ENCODE peak calls at places on chromosome 3, in five cellular contexts. M is suprapubic skin; X is naive thymus-derived CD4-positive, alpha-beta T cell; Z is GM23338; L is body of pancreas. U is an unnamed sample.

GRCh38 chr3:139288266-139288821 is 55.5 kb upstream of the MRPS22 start:
- DNase-seq in X (no peak), M (no peak), L (peak; percentile 79), Z (no peak), U (no peak)

GRCh38 chr3:146598486-146598885 is 6.7 kb downstream of the PLSCR5 start:
- DNase-seq in Z (no peak), M (no peak), L (no peak), X (no peak), U (no peak)

GRCh38 chr3:16548721-16549120 is 35.2 kb upstream of the RFTN1 start:
- DNase-seq in Z (no peak), L (no peak), X (no peak), M (no peak), U (peak; percentile 60)

GRCh38 chr3:47394867-47395266 is 14.0 kb downstream of the PTPN23 start:
- DNase-seq in Z (no peak), L (no peak), M (no peak), X (no peak), U (no peak)

GRCh38 chr3:99997293-99997692 is 117.0 kb downstream of the FILIP1L start:
- DNase-seq in M (no peak), Z (no peak), X (no peak), L (no peak), U (no peak)

GRCh38 chr3:26236991-26237682 is 385.4 kb upstream of the LRRC3B start:
- DNase-seq in M (no peak), L (no peak), Z (no peak), X (no peak), U (no peak)

GRCh38 chr3:10753964-10754363 is 62.1 kb upstream of the SLC6A11 start:
- DNase-seq in X (peak; percentile 28), M (peak; percentile 41), L (peak; percentile 52), Z (peak; percentile 87), U (no peak)

GRCh38 chr3:44476181-44476599 is 1.3 kb downstream of the ZNF445 start:
- DNase-seq in L (no peak), M (no peak), Z (no peak), X (peak; percentile 9), U (no peak)

GRCh38 chr3:139455855-139456254 is 20.5 kb downstream of the RBP2 start:
- DNase-seq in Z (peak; percentile 70), X (no peak), L (no peak), M (no peak), U (no peak)

GRCh38 chr3:190314741-190315140 is 7.5 kb downstream of the CLDN1 start:
- DNase-seq in M (no peak), X (no peak), Z (no peak), L (peak; percentile 52), U (no peak)

GRCh38 chr3:16741103-16741758 is 136.0 kb upstream of the DAZL start:
- DNase-seq in Z (no peak), X (no peak), L (no peak), M (no peak), U (no peak)

GRCh38 chr3:107975529-107976203 is 115.2 kb downstream of the CD47 start:
- DNase-seq in M (no peak), L (no peak), X (peak; percentile 20), Z (no peak), U (no peak)

GRCh38 chr3:171113716-171114115 is 87.2 kb upstream of the SLC2A2 start:
- DNase-seq in M (no peak), Z (peak; percentile 76), X (no peak), L (no peak), U (no peak)

GRCh38 chr3:110343376-110343775 is 728.2 kb upstream of the NECTIN3 start:
- DNase-seq in M (no peak), L (no peak), Z (no peak), X (no peak), U (no peak)

GRCh38 chr3:29513236-29513635 is 232.4 kb downstream of the RBMS3 start:
- DNase-seq in X (no peak), L (peak; percentile 13), M (no peak), Z (no peak), U (no peak)

GRCh38 chr3:71585891-71586809 is 2.6 kb upstream of the FOXP1 start:
- DNase-seq in M (no peak), Z (peak; percentile 44), X (peak; percentile 59), L (no peak), U (no peak)

GRCh38 chr3:9121366-9121765 is 128.1 kb downstream of the SRGAP3 start:
- DNase-seq in X (no peak), M (no peak), L (no peak), Z (no peak), U (no peak)

GRCh38 chr3:117629505-117629904 is 919.9 kb downstream of the TUSC7 start:
- DNase-seq in M (no peak), X (no peak), Z (no peak), L (no peak), U (no peak)

GRCh38 chr3:152279474-152279873 is 10.7 kb downstream of the MBNL1 start:
- DNase-seq in M (no peak), Z (no peak), X (no peak), L (no peak), U (no peak)

GRCh38 chr3:33269385-33269784 is 7.9 kb upstream of the FBXL2 start:
- DNase-seq in M (no peak), L (no peak), Z (no peak), X (no peak), U (no peak)

GRCh38 chr3:89697321-89697916 is 590.0 kb downstream of the EPHA3 start:
- DNase-seq in M (no peak), L (peak; percentile 9), Z (no peak), X (no peak), U (no peak)

GRCh38 chr3:149771652-149772271 is 19.5 kb upstream of the COMMD2 start:
- DNase-seq in M (no peak), X (peak; percentile 13), Z (peak; percentile 92), L (peak; percentile 58), U (no peak)

GRCh38 chr3:31858439-31858838 is 122.6 kb downstream of the OSBPL10 start:
- DNase-seq in X (no peak), Z (no peak), M (no peak), L (no peak), U (no peak)

GRCh38 chr3:36364260-36364659 is 16.0 kb upstream of the STAC start:
- DNase-seq in X (no peak), Z (no peak), L (no peak), M (no peak), U (no peak)

GRCh38 chr3:142958707-142959106 is 4.8 kb downstream of the PAQR9 start:
- DNase-seq in X (no peak), L (no peak), Z (no peak), M (no peak), U (peak; percentile 88)

GRCh38 chr3:33074217-33075067 is 22.5 kb downstream of the GLB1 start:
- DNase-seq in X (peak; percentile 66), Z (peak; percentile 93), M (no peak), L (peak; percentile 69), U (no peak)

GRCh38 chr3:112096176-112096575 is 10.0 kb downstream of the C3orf52 start:
- DNase-seq in Z (no peak), X (no peak), M (no peak), L (no peak), U (no peak)

GRCh38 chr3:75180235-75180944 is 483.7 kb upstream of the FRG2C start:
- DNase-seq in Z (no peak), L (no peak), X (no peak), M (no peak), U (no peak)

GRCh38 chr3:197520311-197521276 is 35.2 kb downstream of the BDH1 start:
- DNase-seq in X (no peak), Z (peak; percentile 56), M (no peak), L (peak; percentile 35), U (no peak)

GRCh38 chr3:50248387-50248786 is 12.4 kb downstream of the GNAI2 start:
- DNase-seq in L (no peak), M (no peak), Z (no peak), X (no peak), U (no peak)

GRCh38 chr3:157174265-157174615 is 14.3 kb upstream of the CCNL1 start:
- DNase-seq in Z (peak; percentile 47), M (no peak), L (peak; percentile 51), X (no peak), U (no peak)

GRCh38 chr3:46835059-46835458 is 28.2 kb downstream of the MYL3 start:
- DNase-seq in M (no peak), L (peak; percentile 50), Z (no peak), X (no peak), U (no peak)

GRCh38 chr3:143775401-143775970 is 72.8 kb downstream of the SLC9A9 start:
- DNase-seq in X (peak; percentile 45), L (peak; percentile 8), Z (peak; percentile 62), M (no peak), U (peak; percentile 4)

GRCh38 chr3:140664111-140664510 is 13.8 kb upstream of the TRIM42 start:
- DNase-seq in Z (no peak), M (no peak), L (no peak), X (no peak), U (no peak)
- H3K4me1 ChIP-seq in Z (no peaks in the 10 kb centered on the region), M (no peaks in the 10 kb centered on the region), L (no peaks in the 10 kb centered on the region), X (no peaks in the 10 kb centered on the region), U (no peaks in the 10 kb centered on the region)

DNA sequence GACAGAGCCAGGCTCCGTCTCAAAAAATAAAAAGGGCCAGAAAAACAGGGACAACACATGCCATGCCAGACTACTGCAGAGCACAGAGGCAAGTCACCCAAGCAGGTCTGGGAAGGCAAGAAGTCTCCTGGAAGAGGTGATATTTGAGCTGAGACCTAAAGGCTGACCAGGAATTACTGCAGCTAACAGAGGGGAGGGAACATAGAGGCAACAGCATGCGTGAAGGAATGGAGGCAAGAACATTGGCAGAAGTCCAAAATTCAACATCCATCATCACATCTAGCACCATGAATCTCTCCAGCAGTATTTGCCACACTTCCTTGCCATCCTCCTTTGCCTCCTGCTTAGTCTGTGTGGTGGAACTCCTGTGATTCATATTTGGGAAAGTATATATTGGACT is 916 bp upstream of the TSEN2 start:
- DNase-seq in X (no peak), L (no peak), Z (no peak), M (no peak), U (no peak)
- H3K4me1 ChIP-seq in X (peaks cover 17% of the 10 kb centered on the region), L (peaks cover 23% of the 10 kb centered on the region), Z (peaks cover 14% of the 10 kb centered on the region), M (peaks cover 25% of the 10 kb centered on the region), U (peaks cover 14% of the 10 kb centered on the region)

DNA sequence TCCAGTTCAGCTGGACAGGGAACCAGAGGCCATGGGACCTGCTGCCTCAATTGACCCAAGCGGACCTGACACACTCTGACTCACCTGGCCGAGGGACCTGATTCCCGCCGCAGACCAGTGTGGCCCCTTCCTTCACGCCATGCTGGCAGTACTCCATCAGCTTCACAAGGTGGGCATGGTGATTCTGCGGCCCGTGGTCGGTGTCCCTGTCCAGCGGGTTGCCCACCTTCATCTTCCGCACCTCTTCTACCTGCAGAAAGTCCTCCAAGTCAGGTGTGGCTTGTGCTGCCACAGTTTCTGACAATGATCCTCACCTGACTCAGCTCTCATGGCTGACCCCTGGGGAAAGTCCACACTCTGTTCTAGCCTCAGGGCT is 25.9 kb upstream of the SLC41A3 start:
- DNase-seq in Z (no peak), L (no peak), X (no peak), M (peak; percentile 62), U (no peak)
- H3K4me1 ChIP-seq in Z (no peaks in the 10 kb centered on the region), L (no peaks in the 10 kb centered on the region), X (no peaks in the 10 kb centered on the region), M (no peaks in the 10 kb centered on the region), U (no peaks in the 10 kb centered on the region)

DNA sequence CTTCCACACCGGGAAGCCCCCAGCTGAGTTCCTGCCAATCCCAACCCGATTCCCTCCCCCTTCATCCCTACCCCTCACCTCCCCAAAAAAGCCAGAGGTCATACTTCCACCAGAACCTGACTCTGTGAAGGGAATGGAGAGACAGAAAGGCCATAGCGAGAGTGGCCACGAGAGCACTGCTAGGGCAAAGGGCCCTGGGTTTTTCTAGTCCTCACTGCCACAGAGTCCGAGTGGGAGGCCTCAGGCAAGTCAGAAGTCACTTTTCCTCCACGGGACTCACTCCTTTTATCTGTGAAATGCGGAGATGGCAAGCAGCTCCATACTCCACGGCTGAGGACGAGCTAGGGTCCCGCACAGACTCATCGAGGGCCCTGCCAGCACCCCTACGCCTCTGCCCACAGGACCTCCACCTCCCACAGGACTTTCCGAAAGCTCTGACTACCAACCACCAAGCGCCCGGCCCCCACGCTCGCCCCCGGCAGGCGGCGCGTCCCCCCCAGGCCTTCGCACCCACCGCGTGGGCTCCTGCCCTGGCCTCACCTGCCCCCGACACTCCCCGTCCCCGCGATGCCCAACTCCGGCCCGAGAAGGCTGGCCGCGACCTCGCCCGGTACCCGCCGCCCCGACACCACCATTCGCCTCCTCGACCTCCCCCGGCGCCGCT is 794 bp downstream of the ATP13A3 start:
- DNase-seq in M (no peak), Z (peak; percentile 34), X (peak; percentile 45), L (peak; percentile 39), U (no peak)
- H3K4me1 ChIP-seq in M (peaks cover 34% of the 10 kb centered on the region), Z (peaks cover 17% of the 10 kb centered on the region), X (peaks cover 25% of the 10 kb centered on the region), L (peaks cover 50% of the 10 kb centered on the region), U (peaks cover 41% of the 10 kb centered on the region)